ENCODE peak calls at places on chromosome 20, in six cellular contexts. H is central memory CD8-positive, alpha-beta T cell; A is NCI-H146; I is stomach; F is cardiac fibroblast; G is NCI-H2029. K is an unnamed sample.
A peak's percentile ranks its signal among the peaks of the same experiment; 100 is the strongest.

GRCh38 chr20:11891081-11891826 is 26.4 kb upstream of the BTBD3 start:
- DNase-seq in H (no peak), A (peak; percentile 90), I (peak; percentile 51), F (peak; percentile 38), G (peak; percentile 20), K (peak; percentile 41)

GRCh38 chr20:62776035-62776691 is 20.1 kb upstream of the MRGBP start:
- DNase-seq in H (no peak), A (no peak), I (no peak), F (no peak), G (no peak), K (no peak)

GRCh38 chr20:63322146-63322922 is 29.3 kb downstream of the COL20A1 start:
- DNase-seq in H (no peak), A (peak; percentile 34), I (no peak), F (no peak), G (no peak), K (no peak)

GRCh38 chr20:7772376-7772775 is 167.9 kb downstream of the HAO1 start:
- DNase-seq in H (no peak), A (peak; percentile 70), I (no peak), F (peak; percentile 90), G (no peak), K (no peak)

GRCh38 chr20:16476032-16476431 is 97.2 kb downstream of the KIF16B start:
- DNase-seq in H (no peak), A (peak; percentile 31), I (no peak), F (peak; percentile 75), G (peak; percentile 59), K (no peak)

GRCh38 chr20:1434571-1435336 is 31.9 kb downstream of the NSFL1C start:
- DNase-seq in H (peak; percentile 59), A (peak; percentile 25), I (peak; percentile 30), F (peak; percentile 95), G (peak; percentile 86), K (peak; percentile 50)

GRCh38 chr20:2109425-2110210 is 8.0 kb downstream of the STK35 start:
- DNase-seq in H (no peak), A (no peak), I (peak; percentile 56), F (peak; percentile 21), G (no peak), K (no peak)

GRCh38 chr20:10647471-10647870 is 26.3 kb downstream of the JAG1 start:
- DNase-seq in H (no peak), A (no peak), I (no peak), F (no peak), G (no peak), K (no peak)

GRCh38 chr20:11436113-11436890 is 481.4 kb upstream of the BTBD3 start:
- DNase-seq in H (no peak), A (no peak), I (no peak), F (no peak), G (no peak), K (no peak)

GRCh38 chr20:56760610-56761009 is 131.5 kb downstream of the TFAP2C start:
- DNase-seq in H (no peak), A (no peak), I (no peak), F (no peak), G (no peak), K (no peak)